ENCODE peak calls at places on chromosomes 13 and 19, in ten cellular contexts. V is BE2C; W is T-helper 17 cell; D is tibial artery; A is B cell; Y is Peyer's patch; K is heart right ventricle; L is lung; P is NCI-H774; S is stimulated activated CD4-positive, alpha-beta T cell treated with anti-CD3 and anti-CD28 coated beads, Interleukin-1b, Interleukin-23, amount 100 ng/mL, for 24 hours. T is an unnamed sample.

GRCh38 chr19:1400281-1401137 is 833 bp downstream of the GAMT start:
- DNase-seq in V (no peak), W (no peak), D (no peak), A (no peak), Y (no peak), K (peak; percentile 73), L (no peak), P (no peak), S (no peak), T (peak; percentile 72)

GRCh38 chr19:57434386-57435061 is 601 bp upstream of the ZNF749 start:
- DNase-seq in V (no peak), W (no peak), D (no peak), A (no peak), Y (no peak), K (no peak), L (no peak), P (no peak), S (no peak), T (no peak)

GRCh38 chr19:32599736-32600157 is 18.8 kb downstream of the PDCD5 start:
- DNase-seq in V (peak; percentile 41), W (peak; percentile 34), D (no peak), A (peak; percentile 59), Y (no peak), K (no peak), L (no peak), P (peak; percentile 12), S (no peak), T (peak; percentile 73)

GRCh38 chr19:13987101-13987890 is 18.8 kb downstream of the RFX1 start:
- DNase-seq in V (no peak), W (no peak), D (peak; percentile 59), A (no peak), Y (no peak), K (peak; percentile 68), L (peak; percentile 67), P (no peak), S (no peak), T (no peak)

GRCh38 chr13:112066624-112067004 is 335 bp upstream of the SOX1 start:
- DNase-seq in V (no peak), W (peak; percentile 25), D (no peak), A (no peak), Y (no peak), K (peak; percentile 55), L (no peak), P (peak; percentile 100), S (peak; percentile 54), T (no peak)

GRCh38 chr19:3375221-3376088 is 9.1 kb downstream of the NFIC start:
- DNase-seq in V (no peak), W (no peak), D (peak; percentile 95), A (no peak), Y (peak; percentile 26), K (peak; percentile 84), L (peak; percentile 71), P (no peak), S (no peak), T (no peak)

GRCh38 chr19:42528354-42529247 is at the start of gene CEACAM1:
- DNase-seq in V (no peak), W (peak; percentile 12), D (no peak), A (peak; percentile 61), Y (peak; percentile 81), K (peak; percentile 30), L (peak; percentile 51), P (no peak), S (no peak), T (peak; percentile 66)

GRCh38 chr13:102402292-102402691 is 444 bp upstream of the FGF14 start:
- DNase-seq in V (peak; percentile 91), W (no peak), D (peak; percentile 23), A (no peak), Y (no peak), K (peak; percentile 11), L (no peak), P (peak; percentile 59), S (peak; percentile 15), T (no peak)

GRCh38 chr13:50543767-50544166 is 299.7 kb downstream of the DLEU7 start:
- DNase-seq in V (no peak), W (no peak), D (no peak), A (no peak), Y (no peak), K (no peak), L (no peak), P (no peak), S (no peak), T (no peak)

GRCh38 chr13:30240608-30241007 is 66.7 kb downstream of the KATNAL1 start:
- DNase-seq in V (no peak), W (no peak), D (no peak), A (no peak), Y (no peak), K (no peak), L (no peak), P (no peak), S (no peak), T (no peak)

GRCh38 chr13:46951516-46951915 is 54.7 kb upstream of the HTR2A start:
- DNase-seq in V (no peak), W (no peak), D (no peak), A (no peak), Y (no peak), K (no peak), L (no peak), P (no peak), S (no peak), T (no peak)

GRCh38 chr13:98233127-98233526 is 56.1 kb upstream of the RNF113B start:
- DNase-seq in V (no peak), W (no peak), D (no peak), A (no peak), Y (no peak), K (no peak), L (no peak), P (no peak), S (no peak), T (no peak)

GRCh38 chr19:51458899-51459592 is 792 bp upstream of the SIGLEC8 start:
- DNase-seq in V (no peak), W (no peak), D (no peak), A (no peak), Y (no peak), K (no peak), L (no peak), P (no peak), S (no peak), T (no peak)

GRCh38 chr13:20492641-20493040 is 33.0 kb downstream of the CRYL1 start:
- DNase-seq in V (peak; percentile 35), W (peak; percentile 37), D (no peak), A (no peak), Y (no peak), K (no peak), L (no peak), P (no peak), S (peak; percentile 30), T (peak; percentile 55)

GRCh38 chr13:40251343-40252032 is 415.0 kb downstream of the FOXO1 start:
- DNase-seq in V (no peak), W (no peak), D (no peak), A (no peak), Y (no peak), K (no peak), L (no peak), P (no peak), S (no peak), T (peak; percentile 23)

T was measured in GM20000.